ENCODE peak calls at places on chromosomes 3 and 15, in four cellular contexts. E, A, G and L are unnamed samples.

GRCh38 chr15:97903560-97904195 is 56.8 kb upstream of the ARRDC4 start:
- DNase-seq in A (no peak), E (no peak), G (no peak), L (no peak)

GRCh38 chr15:39774688-39775267 is 7.9 kb downstream of the FSIP1 start:
- DNase-seq in E (no peak), A (no peak), G (no peak), L (no peak)

GRCh38 chr15:98865397-98866339 is 141.9 kb downstream of the PGPEP1L start:
- DNase-seq in A (peak; percentile 89), G (no peak), E (no peak), L (no peak)

GRCh38 chr3:35393916-35394315 is 245.4 kb upstream of the ARPP21 start:
- DNase-seq in E (peak; percentile 2), G (no peak), A (no peak), L (no peak)

GRCh38 chr3:187960820-187961219 is 193.1 kb upstream of the LPP start:
- DNase-seq in E (no peak), G (no peak), A (no peak), L (no peak)

GRCh38 chr3:188520466-188520865 is 366.5 kb downstream of the LPP start:
- DNase-seq in E (no peak), G (no peak), A (no peak), L (no peak)

GRCh38 chr3:79844176-79844575 is 76.4 kb upstream of the ROBO1 start:
- DNase-seq in G (no peak), E (no peak), A (no peak), L (no peak)

GRCh38 chr15:98914626-98915025 is 93.0 kb downstream of the PGPEP1L start:
- DNase-seq in E (no peak), G (peak; percentile 88), A (no peak), L (no peak)

GRCh38 chr3:78734048-78734637 is 1033.7 kb downstream of the ROBO1 start:
- DNase-seq in A (no peak), E (no peak), G (no peak), L (no peak)

GRCh38 chr3:19216669-19217337 is 68.5 kb downstream of the KCNH8 start:
- DNase-seq in E (no peak), G (no peak), A (peak; percentile 59), L (no peak)

GRCh38 chr3:120418866-120419490 is 31.8 kb downstream of the FSTL1 start:
- DNase-seq in E (peak; percentile 31), G (peak; percentile 20), A (no peak), L (no peak)

GRCh38 chr3:187742351-187743171 is 2.7 kb downstream of the BCL6 start:
- DNase-seq in E (no peak), G (no peak), A (peak; percentile 74), L (no peak)

GRCh38 chr15:55741592-55742497 is 1.1 kb downstream of the PRTG start:
- DNase-seq in G (no peak), A (peak; percentile 59), E (peak; percentile 50), L (no peak)

GRCh38 chr3:139310474-139310933 is 33.3 kb upstream of the MRPS22 start:
- DNase-seq in G (peak; percentile 22), E (no peak), A (no peak), L (no peak)

GRCh38 chr3:149332781-149333517 is 487 bp downstream of the TM4SF18 start:
- DNase-seq in G (no peak), E (no peak), A (no peak), L (no peak)

GRCh38 chr15:90876512-90877170 is 7.7 kb upstream of the FES start:
- DNase-seq in E (no peak), A (no peak), G (no peak), L (no peak)

GRCh38 chr15:90876046-90876445 is 7.7 kb downstream of the FURIN start:
- DNase-seq in G (no peak), A (no peak), E (no peak), L (no peak)

GRCh38 chr15:90878660-90879059 is 5.6 kb upstream of the FES start:
- DNase-seq in G (no peak), E (no peak), A (no peak), L (no peak)

GRCh38 chr15:90877996-90878395 is 6.3 kb upstream of the FES start:
- DNase-seq in A (no peak), E (no peak), G (no peak), L (no peak)

GRCh38 chr15:90877315-90877714 is 7.0 kb upstream of the FES start:
- DNase-seq in E (no peak), A (no peak), G (no peak), L (no peak)
- TF ChIP-seq CTCF in E (no peak), A (no peak), G (no peak), L (no peak)

DNA sequence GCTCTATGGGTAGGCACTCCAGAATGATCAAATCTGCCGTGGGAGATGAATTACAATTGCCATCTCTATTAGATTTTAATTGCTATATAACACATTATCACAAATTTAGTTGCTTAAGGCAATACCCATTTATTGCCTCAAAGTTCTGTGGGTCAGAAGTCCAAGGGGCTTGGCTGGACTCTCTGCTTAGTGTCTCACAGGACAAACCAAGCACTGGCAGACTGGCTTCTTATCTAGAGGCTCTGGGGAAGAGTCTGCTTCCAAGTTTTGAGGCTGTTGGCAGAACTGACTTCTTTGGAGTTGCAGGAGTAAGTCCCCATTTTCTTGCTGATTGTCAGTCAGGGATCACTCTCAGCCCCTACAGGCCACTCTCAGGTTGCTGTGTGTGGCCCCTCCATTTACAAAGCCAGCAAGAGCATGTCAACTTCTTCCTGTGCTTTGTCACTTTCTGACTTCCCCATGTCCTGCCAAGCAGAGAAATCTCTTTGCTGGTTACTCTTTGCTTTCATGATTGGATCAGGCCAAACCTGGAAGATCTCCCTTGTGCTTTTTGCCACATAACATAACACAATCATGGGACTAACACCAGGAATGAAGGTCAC is 93.5 kb upstream of the PRICKLE2 start:
- DNase-seq in G (no peak), E (no peak), A (no peak), L (no peak)
- TF ChIP-seq CTCF in G (no peak), E (no peak), A (no peak), L (no peak)

DNA sequence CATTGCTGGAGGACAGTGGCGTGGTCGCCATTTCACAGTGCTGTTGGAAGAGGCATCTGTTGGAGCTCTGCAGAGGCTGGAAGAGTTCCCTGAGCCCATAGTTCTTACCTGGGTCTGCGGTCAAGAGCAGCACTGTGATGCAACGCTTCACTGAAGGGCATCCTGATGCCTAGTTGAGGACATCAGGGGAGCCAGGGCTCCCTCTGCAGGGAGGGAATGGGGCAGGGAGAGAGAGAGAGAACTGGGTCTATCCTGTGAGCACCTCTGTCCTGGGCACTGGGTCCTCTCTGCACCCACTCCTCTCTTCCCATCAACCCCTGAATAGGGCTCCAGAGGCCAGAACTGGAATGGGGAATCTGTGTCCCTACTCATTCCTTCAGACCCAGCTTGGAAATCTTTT is 23.9 kb upstream of the MOBP start:
- DNase-seq in G (no peak), A (no peak), E (no peak), L (no peak)
- TF ChIP-seq CTCF in G (peak; percentile 48), A (no peak), E (no peak), L (no peak)

DNA sequence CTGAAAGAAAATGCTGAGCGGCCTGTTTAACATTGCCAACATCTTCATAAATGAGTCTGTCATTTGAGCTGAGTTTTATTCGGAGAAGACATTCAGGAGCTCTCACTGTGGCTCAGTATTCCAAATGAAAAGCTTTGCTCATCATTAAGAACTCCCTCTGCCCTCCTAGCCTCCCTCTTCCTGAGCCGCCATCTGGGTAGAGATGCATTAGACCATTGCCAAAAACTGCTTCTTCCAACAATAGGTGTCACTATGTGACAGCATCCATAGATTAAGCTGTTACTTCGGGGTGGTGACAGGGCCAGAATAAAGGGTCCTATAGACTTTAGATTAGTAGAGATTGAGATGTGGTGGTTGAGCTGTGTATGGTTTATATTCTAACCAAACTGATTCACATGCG is 501.4 kb upstream of the NR2F2 start:
- DNase-seq in A (no peak), G (no peak), E (no peak), L (no peak)
- TF ChIP-seq CTCF in A (no peak), G (no peak), E (no peak), L (no peak)

DNA sequence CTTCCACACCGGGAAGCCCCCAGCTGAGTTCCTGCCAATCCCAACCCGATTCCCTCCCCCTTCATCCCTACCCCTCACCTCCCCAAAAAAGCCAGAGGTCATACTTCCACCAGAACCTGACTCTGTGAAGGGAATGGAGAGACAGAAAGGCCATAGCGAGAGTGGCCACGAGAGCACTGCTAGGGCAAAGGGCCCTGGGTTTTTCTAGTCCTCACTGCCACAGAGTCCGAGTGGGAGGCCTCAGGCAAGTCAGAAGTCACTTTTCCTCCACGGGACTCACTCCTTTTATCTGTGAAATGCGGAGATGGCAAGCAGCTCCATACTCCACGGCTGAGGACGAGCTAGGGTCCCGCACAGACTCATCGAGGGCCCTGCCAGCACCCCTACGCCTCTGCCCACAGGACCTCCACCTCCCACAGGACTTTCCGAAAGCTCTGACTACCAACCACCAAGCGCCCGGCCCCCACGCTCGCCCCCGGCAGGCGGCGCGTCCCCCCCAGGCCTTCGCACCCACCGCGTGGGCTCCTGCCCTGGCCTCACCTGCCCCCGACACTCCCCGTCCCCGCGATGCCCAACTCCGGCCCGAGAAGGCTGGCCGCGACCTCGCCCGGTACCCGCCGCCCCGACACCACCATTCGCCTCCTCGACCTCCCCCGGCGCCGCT is 794 bp downstream of the ATP13A3 start:
- DNase-seq in E (no peak), A (peak; percentile 70), G (no peak), L (peak; percentile 31)
- TF ChIP-seq CTCF in E (no peak), A (peak; percentile 9), G (peak; percentile 22), L (no peak)